ENCODE peak calls at places on chromosomes 1 and 21, in four cellular contexts. One of them, this sample, is unnamed. For H3K27me3, the result is how much of the 10 kb centered on the place peaks cover.

GRCh38 chr21:39542736-39543135 is 70.0 kb upstream of the B3GALT5 start:
- DNase-seq in uterus: no peak
- DNase-seq in tibial nerve: no peak
- DNase-seq in effector memory CD4-positive, alpha-beta T cell: no peak
- DNase-seq in this sample: no peak

GRCh38 chr21:44086636-44087425 is 20.4 kb upstream of the PWP2 start:
- DNase-seq in effector memory CD4-positive, alpha-beta T cell: no peak
- DNase-seq in tibial nerve: no peak
- DNase-seq in uterus: no peak
- DNase-seq in this sample: no peak

GRCh38 chr1:228402638-228403025 is 4.0 kb downstream of the TRIM11 start:
- DNase-seq in effector memory CD4-positive, alpha-beta T cell: no peak
- DNase-seq in tibial nerve: no peak
- DNase-seq in uterus: no peak
- DNase-seq in this sample: no peak

GRCh38 chr1:232404981-232405380 is 225.0 kb downstream of the SIPA1L2 start:
- DNase-seq in uterus: no peak
- DNase-seq in tibial nerve: no peak
- DNase-seq in effector memory CD4-positive, alpha-beta T cell: no peak
- DNase-seq in this sample: no peak

GRCh38 chr1:232676307-232676706 is 46.4 kb upstream of the SIPA1L2 start:
- DNase-seq in effector memory CD4-positive, alpha-beta T cell: no peak
- DNase-seq in tibial nerve: no peak
- DNase-seq in uterus: no peak
- DNase-seq in this sample: no peak

GRCh38 chr1:202708456-202709275 is 1.6 kb downstream of the SYT2 start:
- DNase-seq in uterus: no peak
- DNase-seq in tibial nerve: no peak
- DNase-seq in effector memory CD4-positive, alpha-beta T cell: no peak
- DNase-seq in this sample: no peak

GRCh38 chr1:243364866-243365265 is 109.0 kb downstream of the SDCCAG8 start:
- DNase-seq in tibial nerve: no peak
- DNase-seq in effector memory CD4-positive, alpha-beta T cell: no peak
- DNase-seq in uterus: no peak
- DNase-seq in this sample: no peak

GRCh38 chr1:77539510-77540142 is 142.8 kb downstream of the ZZZ3 start:
- DNase-seq in tibial nerve: no peak
- DNase-seq in uterus: no peak
- DNase-seq in effector memory CD4-positive, alpha-beta T cell: no peak
- DNase-seq in this sample: no peak

GRCh38 chr1:56310945-56311344 is 268.4 kb downstream of the PLPP3 start:
- DNase-seq in effector memory CD4-positive, alpha-beta T cell: no peak
- DNase-seq in tibial nerve: no peak
- DNase-seq in uterus: no peak
- DNase-seq in this sample: no peak
- H3K27me3 ChIP-seq in effector memory CD4-positive, alpha-beta T cell: under half
- H3K27me3 ChIP-seq in tibial nerve: under half
- H3K27me3 ChIP-seq in uterus: under half
- H3K27me3 ChIP-seq in this sample: under half

GRCh38 chr1:175918364-175918801 is 175.0 kb upstream of the TNR start:
- DNase-seq in effector memory CD4-positive, alpha-beta T cell: no peak
- DNase-seq in tibial nerve: no peak
- DNase-seq in uterus: no peak
- DNase-seq in this sample: no peak
- H3K27me3 ChIP-seq in effector memory CD4-positive, alpha-beta T cell: under half
- H3K27me3 ChIP-seq in tibial nerve: under half
- H3K27me3 ChIP-seq in uterus: under half
- H3K27me3 ChIP-seq in this sample: under half

GRCh38 chr21:26962516-26963305 is 4.2 kb downstream of the ADAMTS5 start:
- DNase-seq in tibial nerve: no peak
- DNase-seq in effector memory CD4-positive, alpha-beta T cell: no peak
- DNase-seq in uterus: no peak
- DNase-seq in this sample: no peak

GRCh38 chr21:26965567-26966359 is 1.1 kb downstream of the ADAMTS5 start:
- DNase-seq in effector memory CD4-positive, alpha-beta T cell: no peak
- DNase-seq in tibial nerve: no peak
- DNase-seq in uterus: peak
- DNase-seq in this sample: peak

GRCh38 chr21:26965091-26965566 is 1.8 kb downstream of the ADAMTS5 start:
- DNase-seq in tibial nerve: no peak
- DNase-seq in uterus: no peak
- DNase-seq in effector memory CD4-positive, alpha-beta T cell: no peak
- DNase-seq in this sample: no peak

GRCh38 chr21:26966360-26966977 is 419 bp downstream of the ADAMTS5 start:
- DNase-seq in tibial nerve: no peak
- DNase-seq in uterus: no peak
- DNase-seq in effector memory CD4-positive, alpha-beta T cell: no peak
- DNase-seq in this sample: peak

DNA sequence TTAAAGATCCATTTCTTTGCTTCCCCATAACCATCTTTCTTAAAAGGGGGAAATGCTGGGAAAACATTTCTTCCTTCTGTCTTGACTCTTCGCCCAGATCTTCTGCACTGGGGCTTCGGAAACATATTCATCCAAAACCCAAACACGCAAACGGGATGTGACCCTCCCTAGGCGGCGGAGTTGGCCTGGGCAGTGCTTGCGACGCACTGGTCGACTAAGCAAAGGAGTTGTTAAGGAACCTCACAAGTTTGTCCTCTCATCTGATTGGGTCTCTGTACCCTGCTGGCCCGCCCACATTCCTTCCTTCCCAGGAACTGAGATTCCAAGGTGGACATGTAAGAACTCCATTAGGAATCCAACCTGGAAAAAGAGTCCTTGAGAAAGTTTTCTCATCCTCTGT is 2.5 kb downstream of the ADAMTS5 start:
- DNase-seq in uterus: peak
- DNase-seq in tibial nerve: no peak
- DNase-seq in effector memory CD4-positive, alpha-beta T cell: no peak
- DNase-seq in this sample: no peak
- H3K27me3 ChIP-seq in uterus: under half
- H3K27me3 ChIP-seq in tibial nerve: under half
- H3K27me3 ChIP-seq in effector memory CD4-positive, alpha-beta T cell: under half
- H3K27me3 ChIP-seq in this sample: under half

GRCh38 chr1:47442844-47443529 is 5.1 kb downstream of the FOXD2 start:
- DNase-seq in tibial nerve: no peak
- DNase-seq in uterus: no peak
- DNase-seq in effector memory CD4-positive, alpha-beta T cell: no peak
- DNase-seq in this sample: no peak

GRCh38 chr1:47444317-47444577 is 6.4 kb downstream of the FOXD2 start:
- DNase-seq in tibial nerve: no peak
- DNase-seq in effector memory CD4-positive, alpha-beta T cell: no peak
- DNase-seq in uterus: no peak
- DNase-seq in this sample: no peak

GRCh38 chr1:47445823-47446567 is 8.2 kb downstream of the FOXD2 start:
- DNase-seq in effector memory CD4-positive, alpha-beta T cell: no peak
- DNase-seq in uterus: no peak
- DNase-seq in tibial nerve: no peak
- DNase-seq in this sample: no peak

GRCh38 chr1:47443530-47444316 is 5.9 kb downstream of the FOXD2 start:
- DNase-seq in tibial nerve: no peak
- DNase-seq in uterus: no peak
- DNase-seq in effector memory CD4-positive, alpha-beta T cell: no peak
- DNase-seq in this sample: no peak

DNA sequence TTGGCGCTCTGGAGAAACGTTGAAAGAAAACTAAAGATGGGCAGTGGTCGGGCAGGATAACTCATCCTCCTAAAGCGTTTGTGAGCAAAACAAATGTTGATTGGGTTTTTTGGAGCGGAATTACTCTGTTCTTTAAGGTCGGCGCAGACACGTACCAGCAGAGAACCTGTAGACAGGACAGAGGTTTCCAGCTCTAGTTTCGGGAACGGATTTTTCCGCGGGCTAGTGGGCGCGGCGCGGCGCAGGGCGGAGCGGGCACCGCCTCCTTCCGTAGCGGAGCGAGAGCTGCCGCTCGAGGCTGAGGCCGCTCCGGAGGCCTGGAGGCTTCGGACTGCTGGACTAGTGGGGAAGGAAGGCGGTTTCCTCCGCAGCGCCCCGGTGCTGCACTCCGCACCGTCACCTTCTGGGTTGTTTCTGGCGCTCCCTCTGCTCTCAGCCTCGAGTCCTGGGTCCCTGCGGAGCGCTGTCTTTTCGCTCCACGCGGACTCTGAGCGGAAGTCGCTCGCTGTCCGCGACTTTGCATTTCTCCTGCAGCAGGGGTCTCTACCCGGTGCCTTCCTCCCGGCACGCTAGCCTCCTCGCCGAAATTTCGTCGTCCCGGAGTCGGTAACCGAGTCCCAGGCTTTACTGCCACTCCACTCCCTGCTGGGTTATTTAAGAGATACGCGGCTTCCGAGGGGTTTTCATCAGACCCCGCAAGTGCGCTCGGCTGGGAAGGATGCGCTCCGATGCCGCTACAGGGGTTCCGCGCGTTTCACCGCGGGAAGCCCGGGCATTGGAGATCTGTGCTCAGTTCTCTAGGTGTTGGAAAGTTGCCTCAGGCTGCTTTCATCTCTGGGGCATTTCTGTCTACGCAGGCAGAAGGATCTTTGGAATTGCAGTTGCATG is 7.0 kb downstream of the FOXD2 start:
- DNase-seq in effector memory CD4-positive, alpha-beta T cell: no peak
- DNase-seq in tibial nerve: no peak
- DNase-seq in uterus: no peak
- DNase-seq in this sample: peak
- H3K27me3 ChIP-seq in effector memory CD4-positive, alpha-beta T cell: half or more
- H3K27me3 ChIP-seq in tibial nerve: under half
- H3K27me3 ChIP-seq in uterus: under half
- H3K27me3 ChIP-seq in this sample: half or more

This sample was measured in lower lobe of right lung.